ENCODE peak calls at places on chromosome 2, in five cellular contexts. B, I, F, J and E are unnamed samples.

GRCh38 chr2:27992787-27993747 is 102.5 kb downstream of the BABAM2 start:
- DNase-seq in B (peak; percentile 58), I (no peak), F (no peak), J (no peak), E (no peak)

GRCh38 chr2:235908826-235909225 is 259.4 kb downstream of the GBX2 start:
- DNase-seq in B (no peak), I (peak; percentile 64), F (no peak), J (no peak), E (no peak)

GRCh38 chr2:38747007-38747424 is 4.1 kb downstream of the SRSF7 start:
- DNase-seq in B (no peak), I (no peak), F (no peak), J (no peak), E (no peak)

GRCh38 chr2:200221055-200221692 is 85.3 kb upstream of the SPATS2L start:
- DNase-seq in B (no peak), I (no peak), F (no peak), J (no peak), E (no peak)

GRCh38 chr2:111122631-111123421 is 2.1 kb downstream of the BCL2L11 start:
- DNase-seq in B (peak; percentile 71), I (no peak), F (peak; percentile 53), J (peak; percentile 93), E (peak; percentile 57)

GRCh38 chr2:210072493-210072892 is 70.1 kb downstream of the RPE start:
- DNase-seq in B (no peak), I (no peak), F (no peak), J (no peak), E (no peak)

GRCh38 chr2:176490061-176490861 is 221.0 kb downstream of the MTX2 start:
- DNase-seq in B (peak; percentile 33), I (peak; percentile 8), F (no peak), J (peak; percentile 78), E (peak; percentile 26)

GRCh38 chr2:231243883-231244282 is 45.5 kb downstream of the ARMC9 start:
- DNase-seq in B (no peak), I (no peak), F (no peak), J (no peak), E (no peak)

GRCh38 chr2:172211507-172211906 is 108.8 kb upstream of the DLX2 start:
- DNase-seq in B (peak; percentile 66), I (no peak), F (no peak), J (no peak), E (no peak)

GRCh38 chr2:128361376-128362131 is 42.9 kb upstream of the HS6ST1 start:
- DNase-seq in B (no peak), I (no peak), F (no peak), J (no peak), E (no peak)

GRCh38 chr2:100857915-100858314 is 38.0 kb downstream of the NPAS2 start:
- DNase-seq in B (peak; percentile 92), I (no peak), F (peak; percentile 78), J (no peak), E (no peak)

GRCh38 chr2:60958800-60959199 is 58.7 kb upstream of the PEX13 start:
- DNase-seq in B (peak; percentile 53), I (no peak), F (no peak), J (no peak), E (no peak)

GRCh38 chr2:1541812-1542211 is 128.5 kb downstream of the TPO start:
- DNase-seq in B (no peak), I (no peak), F (no peak), J (no peak), E (no peak)

GRCh38 chr2:54457326-54458023 is 1.3 kb downstream of the SPTBN1 start:
- DNase-seq in B (no peak), I (peak; percentile 38), F (no peak), J (peak; percentile 80), E (peak; percentile 14)

GRCh38 chr2:183125659-183126341 is 1.6 kb downstream of the NUP35 start:
- DNase-seq in B (no peak), I (no peak), F (no peak), J (no peak), E (no peak)

GRCh38 chr2:180012523-180012922 is 5.4 kb upstream of the CWC22 start:
- DNase-seq in B (peak; percentile 87), I (no peak), F (no peak), J (no peak), E (no peak)

GRCh38 chr2:236882931-236883330 is 202.8 kb upstream of the COPS8 start:
- DNase-seq in B (no peak), I (no peak), F (no peak), J (no peak), E (no peak)

GRCh38 chr2:127024769-127025356 is 82.1 kb downstream of the BIN1 start:
- DNase-seq in B (no peak), I (no peak), F (no peak), J (peak; percentile 76), E (peak; percentile 25)

GRCh38 chr2:65754219-65754618 is 321.8 kb upstream of the SPRED2 start:
- DNase-seq in B (no peak), I (no peak), F (no peak), J (no peak), E (no peak)

GRCh38 chr2:101516833-101517690 is 42.1 kb upstream of the RFX8 start:
- DNase-seq in B (peak; percentile 99), I (no peak), F (no peak), J (no peak), E (no peak)

GRCh38 chr2:99857867-99858444 is 284.4 kb downstream of the AFF3 start:
- DNase-seq in B (no peak), I (no peak), F (no peak), J (no peak), E (no peak)

GRCh38 chr2:136235451-136236418 is 117.8 kb upstream of the CXCR4 start:
- DNase-seq in B (peak; percentile 19), I (no peak), F (no peak), J (no peak), E (no peak)

GRCh38 chr2:122203523-122203922 is 448.1 kb downstream of the TSN start:
- DNase-seq in B (peak; percentile 3), I (no peak), F (peak; percentile 11), J (no peak), E (no peak)
- TF ChIP-seq CTCF in B (no peak), I (no peak), F (no peak), J (no peak), E (no peak)

GRCh38 chr2:68467077-68467960 is at the start of the genes APLF and FBXO48:
- DNase-seq in B (peak; percentile 98), I (peak; percentile 97), F (peak; percentile 97), J (peak; percentile 99), E (peak; percentile 91)
- TF ChIP-seq CTCF in B (no peak), I (no peak), F (no peak), J (no peak), E (no peak)

GRCh38 chr2:219496781-219497494 is 1.8 kb upstream of the GMPPA start:
- DNase-seq in B (no peak), I (no peak), F (no peak), J (no peak), E (no peak)

GRCh38 chr2:219497495-219498279 is 1.0 kb upstream of the GMPPA start:
- DNase-seq in B (peak; percentile 88), I (peak; percentile 85), F (peak; percentile 51), J (peak; percentile 98), E (peak; percentile 42)

GRCh38 chr2:219496247-219496646 is 2.4 kb upstream of the GMPPA start:
- DNase-seq in B (no peak), I (no peak), F (no peak), J (no peak), E (no peak)

GRCh38 chr2:219494952-219495530 is 3.6 kb upstream of the GMPPA start:
- DNase-seq in B (no peak), I (no peak), F (no peak), J (no peak), E (no peak)

DNA sequence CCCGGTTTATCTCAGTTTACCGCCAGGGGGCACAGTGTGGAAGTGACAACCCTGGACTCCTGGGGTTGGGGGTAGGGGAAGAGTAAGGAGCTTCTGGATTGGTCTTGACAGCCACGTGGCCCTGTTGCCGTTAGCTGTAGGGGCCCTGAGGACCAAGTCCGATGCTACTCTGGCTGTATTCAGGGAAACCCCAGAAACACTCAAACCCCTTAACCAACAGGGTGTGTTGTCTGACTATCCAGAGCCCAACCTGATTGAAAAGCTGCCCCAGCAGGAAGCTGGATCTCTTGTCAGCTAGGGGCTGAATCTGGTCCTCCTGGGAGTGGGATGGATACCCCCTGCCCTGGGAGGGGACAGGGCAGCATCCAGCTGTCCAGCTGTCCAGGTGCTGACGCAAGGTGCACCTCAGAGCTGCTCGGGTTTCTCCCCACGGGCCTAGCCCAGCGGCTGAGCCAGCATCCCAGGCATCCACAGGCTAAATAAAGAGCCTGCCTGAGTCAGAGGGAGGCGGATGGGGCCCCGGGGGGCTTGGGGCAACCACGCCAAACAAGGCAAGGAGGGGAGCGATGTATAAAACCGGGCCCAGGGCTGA is 3.1 kb upstream of the GMPPA start:
- DNase-seq in B (peak; percentile 54), I (peak; percentile 84), F (peak; percentile 36), J (no peak), E (peak; percentile 55)
- TF ChIP-seq CTCF in B (peak; percentile 69), I (peak; percentile 55), F (peak; percentile 59), J (peak; percentile 45), E (peak; percentile 68)

DNA sequence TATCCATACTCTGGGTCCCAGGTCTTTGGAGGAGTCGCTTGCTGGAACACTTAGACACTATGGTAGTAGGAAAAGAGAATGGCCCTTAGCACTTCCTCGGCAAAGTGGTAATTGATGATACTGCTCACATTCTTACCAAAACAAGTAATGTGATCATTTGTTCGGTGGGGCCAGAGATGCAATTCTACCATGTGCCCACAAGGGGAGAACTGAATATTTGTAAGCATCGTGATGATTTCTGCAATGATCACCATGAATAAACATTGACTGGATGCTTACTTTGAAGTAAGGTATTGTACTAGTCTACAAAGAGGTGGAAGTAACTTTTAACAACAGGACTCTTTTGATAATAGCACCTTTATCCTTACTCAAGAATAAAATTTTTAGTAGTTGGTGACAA is 109.7 kb downstream of the CD8B2 start:
- DNase-seq in B (no peak), I (no peak), F (no peak), J (no peak), E (no peak)
- TF ChIP-seq CTCF in B (peak; percentile 30), I (no peak), F (peak; percentile 13), J (no peak), E (peak; percentile 34)

DNA sequence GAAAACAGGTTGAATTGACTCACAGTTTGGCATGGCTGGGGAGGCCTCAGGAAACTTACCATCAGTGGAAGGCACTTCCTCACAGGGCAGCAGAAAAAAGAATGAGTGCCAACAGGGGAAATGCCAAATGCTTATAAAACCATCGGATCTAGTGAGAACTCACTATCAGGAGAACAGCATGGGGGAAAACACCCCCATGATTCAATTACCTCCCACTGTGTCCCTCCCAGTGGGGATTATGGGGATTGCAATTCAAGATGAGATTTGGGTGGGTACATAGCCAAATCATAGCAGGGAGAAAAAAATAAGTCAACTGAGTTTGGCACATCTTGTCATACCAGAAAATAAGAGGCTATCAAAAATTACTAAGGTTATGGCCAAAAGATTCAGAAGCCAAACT is 96.3 kb downstream of the TRIP12 start:
- DNase-seq in B (no peak), I (no peak), F (no peak), J (no peak), E (no peak)
- TF ChIP-seq CTCF in B (no peak), I (no peak), F (no peak), J (no peak), E (peak; percentile 23)